ENCODE peak calls at places on chromosomes 12 and 14, in ten cellular contexts. N, H, V, S, D, X, L, E, K and R are unnamed samples.

GRCh38 chr12:105033851-105034250 is 47.7 kb downstream of the NOPCHAP1 start:
- DNase-seq in L (no peak), S (no peak), N (no peak), V (no peak), K (no peak), X (no peak), E (peak; percentile 45), H (no peak), D (no peak), R (no peak)

GRCh38 chr12:88574278-88574677 is 6.0 kb downstream of the KITLG start:
- DNase-seq in E (no peak), N (no peak), H (no peak), V (no peak), L (peak; percentile 53), K (no peak), D (no peak), S (no peak), X (no peak), R (peak; percentile 62)

GRCh38 chr12:27844427-27845090 is 64.5 kb upstream of the MANSC4 start:
- DNase-seq in K (no peak), L (no peak), S (no peak), D (no peak), X (peak; percentile 34), N (no peak), V (peak; percentile 57), E (no peak), H (peak; percentile 32), R (peak; percentile 63)

GRCh38 chr12:26113194-26113654 is 11.6 kb downstream of the BHLHE41 start:
- DNase-seq in N (no peak), E (no peak), V (no peak), H (no peak), D (no peak), S (no peak), L (no peak), X (peak; percentile 38), K (no peak), R (no peak)

GRCh38 chr12:12903642-12904609 is 12.6 kb downstream of the GPRC5A start:
- DNase-seq in N (no peak), E (no peak), X (no peak), H (no peak), S (no peak), L (no peak), D (no peak), K (no peak), V (no peak), R (no peak)

GRCh38 chr12:50562485-50563433 is 58.0 kb downstream of the DIP2B start:
- DNase-seq in H (no peak), X (no peak), E (no peak), V (no peak), N (no peak), K (no peak), S (no peak), D (no peak), L (no peak), R (no peak)

GRCh38 chr12:1473418-1473817 is 121.0 kb downstream of the FBXL14 start:
- DNase-seq in E (no peak), V (no peak), S (no peak), N (no peak), D (no peak), K (no peak), L (no peak), X (no peak), H (no peak), R (peak; percentile 19)

GRCh38 chr12:107057071-107057834 is 36.1 kb downstream of the CRY1 start:
- DNase-seq in D (peak; percentile 14), X (no peak), K (no peak), V (no peak), H (peak; percentile 24), E (no peak), N (no peak), L (no peak), S (no peak), R (peak; percentile 20)

DNA sequence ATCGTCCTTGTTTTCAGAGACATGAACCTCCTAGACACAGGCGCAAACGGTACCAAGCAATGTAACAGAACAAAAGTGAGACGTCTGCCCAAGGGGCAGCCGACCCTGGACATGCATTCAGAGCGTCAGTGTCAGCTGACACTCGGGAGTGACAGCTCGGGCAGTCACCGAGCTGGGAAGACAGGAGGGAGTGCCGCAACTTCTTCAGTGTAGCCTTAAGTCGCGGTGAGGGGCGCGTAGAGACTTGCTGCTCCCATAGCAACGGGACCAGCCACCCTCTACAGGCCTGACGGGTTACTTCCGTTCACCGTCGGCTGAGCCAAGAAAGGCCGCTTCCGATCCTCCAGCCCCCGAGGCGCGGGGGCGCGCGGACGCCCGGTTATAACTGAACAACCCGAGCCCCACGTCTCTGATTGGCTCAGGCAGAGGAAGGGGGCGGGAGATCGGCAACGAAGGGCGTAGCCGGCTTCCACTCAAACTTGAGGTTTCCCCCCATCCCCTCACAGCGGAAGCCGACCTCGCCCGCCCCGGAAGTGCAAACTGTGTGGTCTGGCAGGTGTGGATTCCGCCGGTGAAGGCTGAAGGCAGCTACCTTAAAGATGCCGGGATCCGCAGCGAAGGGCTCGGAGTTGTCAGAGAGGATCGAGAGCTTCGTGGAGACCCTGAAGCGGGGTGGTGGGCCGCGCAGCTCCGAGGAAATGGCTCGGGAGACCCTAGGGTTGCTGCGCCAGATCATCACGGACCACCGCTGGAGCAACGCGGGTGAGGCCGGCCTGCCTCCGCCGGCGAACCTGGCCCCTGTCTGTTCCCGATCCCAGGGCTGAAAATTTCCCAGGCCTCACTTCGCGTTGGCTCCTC is at the start of gene EIF2B2:
- DNase-seq in H (peak; percentile 95), D (peak; percentile 91), V (peak; percentile 95), L (peak; percentile 97), N (peak; percentile 98), E (peak; percentile 99), S (peak; percentile 99), K (peak; percentile 90), X (peak; percentile 98), R (peak; percentile 96)
- TF ChIP-seq CTCF in H (no peak), D (no peak), V (no peak), L (peak; percentile 21), N (no peak), E (no peak), S (no peak), K (peak; percentile 48), X (peak; percentile 47), R (peak; percentile 20)

DNA sequence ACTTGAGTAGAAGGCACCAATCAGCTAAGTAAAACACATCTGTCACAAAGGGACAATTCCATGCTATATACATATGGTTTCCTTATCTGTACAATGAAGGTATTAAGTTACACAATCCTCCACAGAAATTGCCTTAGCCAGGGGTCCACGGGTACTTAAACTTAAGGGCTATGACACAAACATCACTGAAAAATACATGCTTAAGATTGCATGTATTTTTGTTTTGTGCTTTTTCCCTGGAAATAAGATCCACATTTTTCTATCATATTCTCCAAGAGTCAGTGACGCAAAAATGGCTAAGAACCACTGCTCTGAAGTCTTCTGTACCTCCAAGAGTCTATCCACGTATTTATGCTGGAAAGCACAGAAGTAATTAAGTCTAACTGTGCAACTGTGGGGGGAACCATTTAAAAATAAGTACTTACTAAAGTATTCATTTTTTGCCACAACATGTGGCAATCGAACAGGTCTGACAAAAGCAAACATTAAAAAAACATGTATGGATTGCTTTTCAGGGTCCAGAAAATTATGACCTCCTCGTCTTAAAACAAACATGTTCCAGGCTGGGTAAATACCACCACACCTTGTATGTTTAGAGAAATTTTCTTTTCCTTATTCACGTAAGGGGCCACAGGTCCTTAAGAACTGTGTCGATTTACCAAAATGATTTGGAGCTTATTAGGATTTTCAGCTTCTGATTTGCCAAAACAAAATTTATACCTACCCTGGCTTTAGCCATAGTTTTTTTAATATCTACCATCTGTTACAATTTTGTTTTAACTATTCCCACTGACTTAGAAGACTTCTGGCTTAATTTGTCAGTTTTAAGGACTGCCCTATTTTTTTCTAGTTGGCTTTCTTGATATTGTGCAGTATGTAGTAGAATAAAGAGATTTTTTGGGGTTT is 2.8 kb downstream of the SLC38A2 start:
- DNase-seq in K (no peak), L (no peak), X (no peak), N (no peak), V (no peak), H (peak; percentile 47), D (no peak), S (no peak), E (no peak), R (no peak)
- H3K4me3 ChIP-seq in K (peak overlapping the region; percentile 86), L (peak overlapping the region; percentile 91), X (peak overlapping the region; percentile 93), N (peak overlapping the region; percentile 83), V (peak overlapping the region; percentile 79), H (peak overlapping the region; percentile 85), D (peak overlapping the region; percentile 98), S (peak overlapping the region; percentile 95), E (peak overlapping the region; percentile 94), R (peak overlapping the region; percentile 95)

DNA sequence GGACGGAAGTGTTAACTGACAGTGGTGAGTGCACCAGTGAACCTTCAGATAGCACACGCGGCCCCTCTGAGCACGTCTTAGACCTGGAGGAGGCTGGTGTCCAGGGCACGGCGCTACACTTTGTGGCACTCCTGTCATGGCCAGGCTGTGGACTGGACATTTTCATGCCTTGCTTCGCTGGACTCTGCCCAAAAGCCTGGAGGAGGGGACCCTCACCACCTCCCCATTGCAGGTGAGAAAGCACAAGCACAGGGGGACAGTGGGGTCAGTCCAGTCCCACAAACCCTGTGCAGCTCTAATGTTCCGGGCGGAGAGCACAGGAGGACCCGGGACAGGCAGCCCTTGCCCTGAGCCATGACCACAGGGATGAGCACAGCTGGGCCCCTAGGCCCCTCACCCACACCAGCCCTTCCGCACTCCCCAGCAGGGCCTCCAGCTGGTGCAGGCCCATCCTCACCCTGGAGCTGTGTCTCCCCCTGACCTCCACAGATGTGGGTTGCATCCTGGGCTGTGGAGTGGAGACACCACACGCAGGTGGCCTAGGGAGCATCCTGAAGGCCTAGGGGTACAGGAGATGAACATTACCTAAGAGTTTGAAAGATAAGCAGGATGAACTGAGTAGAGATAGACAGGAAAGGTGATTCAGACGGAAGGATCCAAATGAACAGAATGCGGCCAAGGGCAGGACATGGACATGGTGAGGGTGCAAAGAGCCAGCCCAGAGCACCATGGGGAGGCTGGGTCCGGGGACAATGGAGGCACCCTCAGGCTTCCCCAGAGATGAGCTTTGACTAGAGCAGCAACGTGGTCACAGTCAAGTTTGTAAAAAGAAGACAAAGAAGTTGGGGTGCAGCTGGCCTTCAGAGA is 132.8 kb downstream of the BCL11B start:
- DNase-seq in N (no peak), L (no peak), K (no peak), S (no peak), H (no peak), X (no peak), D (no peak), E (no peak), V (no peak), R (no peak)
- TF ChIP-seq CTCF in N (no peak), L (no peak), K (no peak), S (no peak), H (no peak), X (no peak), D (no peak), E (no peak), V (no peak), R (no peak)

GRCh38 chr12:57771873-57772428 is at the start of gene METTL1:
- DNase-seq in H (peak; percentile 98), X (peak; percentile 94), E (peak; percentile 96), D (peak; percentile 97), L (peak; percentile 96), N (peak; percentile 95), V (peak; percentile 92), K (peak; percentile 67), S (peak; percentile 96), R (peak; percentile 97)

GRCh38 chr12:57771271-57771872 is 533 bp downstream of the METTL1 start:
- DNase-seq in H (peak; percentile 95), D (peak; percentile 92), X (peak; percentile 88), S (peak; percentile 92), K (peak; percentile 53), N (peak; percentile 86), E (peak; percentile 91), L (peak; percentile 93), V (peak; percentile 86), R (peak; percentile 93)

GRCh38 chr12:57772429-57773322 is at the start of gene EEF1AKMT3:
- DNase-seq in S (no peak), X (peak; percentile 73), K (no peak), N (peak; percentile 53), L (peak; percentile 61), H (peak; percentile 54), E (no peak), D (peak; percentile 47), V (peak; percentile 84), R (peak; percentile 56)

GRCh38 chr12:57769594-57769993 is 2.3 kb downstream of the METTL1 start:
- DNase-seq in K (no peak), L (no peak), S (no peak), V (no peak), N (no peak), H (no peak), E (no peak), X (no peak), D (no peak), R (no peak)

GRCh38 chr12:57770734-57771133 is 1.2 kb downstream of the METTL1 start:
- DNase-seq in N (no peak), K (no peak), E (no peak), V (no peak), H (no peak), X (no peak), S (no peak), L (no peak), D (no peak), R (no peak)
- H3K4me3 ChIP-seq in N (no peak overlapping the region), K (peak overlapping the region; percentile 95), E (no peak overlapping the region), V (peak overlapping the region; percentile 69), H (no peak overlapping the region), X (no peak overlapping the region), S (peak overlapping the region; percentile 81), L (no peak overlapping the region), D (no peak overlapping the region), R (no peak overlapping the region)